ENCODE peak calls at places on chromosome 13, in ten cellular contexts. P is heart right ventricle; J is epithelial cell of esophagus; W is body of pancreas; O is GM06990; L is cardiac fibroblast; H is CD8-positive, alpha-beta T cell; M is endodermal cell; S is sigmoid colon; R is ascending aorta. E is an unnamed sample.

GRCh38 chr13:100798739-100799361 is 124.3 kb upstream of the TMTC4 start:
- DNase-seq in M (no peak), S (no peak), J (peak; percentile 54), O (no peak), W (no peak), L (no peak), R (no peak), H (no peak), P (no peak), E (no peak)

GRCh38 chr13:24626449-24626848 is 53.8 kb upstream of the ATP12A start:
- DNase-seq in J (no peak), H (peak; percentile 38), L (no peak), S (no peak), O (no peak), M (no peak), R (no peak), P (no peak), W (no peak), E (no peak)

GRCh38 chr13:33112745-33113144 is 96.5 kb downstream of the KL start:
- DNase-seq in H (no peak), O (no peak), S (no peak), W (no peak), L (no peak), R (no peak), P (no peak), J (no peak), M (no peak), E (peak; percentile 70)

GRCh38 chr13:73200432-73200831 is 141.6 kb downstream of the KLF5 start:
- DNase-seq in S (no peak), R (no peak), M (no peak), W (peak; percentile 49), H (no peak), O (no peak), P (no peak), L (peak; percentile 82), J (peak; percentile 47), E (peak; percentile 24)

GRCh38 chr13:98239156-98240076 is 62.3 kb upstream of the RNF113B start:
- DNase-seq in R (no peak), W (no peak), J (no peak), L (no peak), H (no peak), S (no peak), O (no peak), P (no peak), M (peak; percentile 65), E (no peak)

GRCh38 chr13:72149701-72150100 is 282.7 kb upstream of the DACH1 start:
- DNase-seq in H (no peak), P (no peak), L (no peak), S (no peak), R (no peak), J (no peak), O (no peak), W (peak; percentile 10), M (no peak), E (no peak)

GRCh38 chr13:112842343-112842856 is 126.6 kb upstream of the MCF2L start:
- DNase-seq in P (peak; percentile 61), L (peak; percentile 72), M (peak; percentile 68), J (no peak), W (peak; percentile 20), R (no peak), S (no peak), O (no peak), H (no peak), E (peak; percentile 57)

GRCh38 chr13:107650081-107650701 is 565.1 kb downstream of the LIG4 start:
- DNase-seq in M (peak; percentile 92), R (no peak), O (peak; percentile 7), W (peak; percentile 35), P (peak; percentile 19), H (peak; percentile 12), L (peak; percentile 64), J (peak; percentile 50), S (no peak), E (peak; percentile 67)

GRCh38 chr13:95564091-95564490 is 11.6 kb downstream of the CLDN10 start:
- DNase-seq in J (no peak), M (no peak), O (no peak), L (peak; percentile 39), R (no peak), S (no peak), W (no peak), P (no peak), H (no peak), E (peak; percentile 18)

GRCh38 chr13:43316997-43317396 is 293.6 kb downstream of the DNAJC15 start:
- DNase-seq in H (no peak), O (no peak), M (peak; percentile 50), L (peak; percentile 78), J (peak; percentile 25), R (no peak), P (peak; percentile 8), S (peak; percentile 72), W (peak; percentile 22), E (peak; percentile 71)

GRCh38 chr13:99509477-99509876 is 8.2 kb downstream of the TM9SF2 start:
- DNase-seq in M (no peak), R (no peak), H (no peak), L (no peak), W (no peak), S (no peak), J (no peak), O (no peak), P (no peak), E (no peak)

GRCh38 chr13:75530536-75530935 is 7.1 kb downstream of the COMMD6 start:
- DNase-seq in S (no peak), W (no peak), J (no peak), P (no peak), M (no peak), R (no peak), O (no peak), L (no peak), H (no peak), E (no peak)

GRCh38 chr13:105139380-105140285 is 1395.8 kb downstream of the EFNB2 start:
- DNase-seq in M (peak; percentile 59), S (peak; percentile 56), O (peak; percentile 69), R (no peak), P (peak; percentile 19), L (peak; percentile 34), J (no peak), W (peak; percentile 38), H (peak; percentile 67), E (peak; percentile 11)

GRCh38 chr13:91609353-91609752 is 210.9 kb downstream of the GPC5 start:
- DNase-seq in R (no peak), M (no peak), J (no peak), W (no peak), L (peak; percentile 47), S (no peak), H (no peak), P (no peak), O (no peak), E (peak; percentile 6)

GRCh38 chr13:85298387-85298924 is 500.8 kb downstream of the SLITRK6 start:
- DNase-seq in O (no peak), S (no peak), H (no peak), J (no peak), R (no peak), P (no peak), W (no peak), M (no peak), L (no peak), E (no peak)

GRCh38 chr13:65613004-65613403 is 1617.1 kb downstream of the PCDH9 start:
- DNase-seq in S (no peak), P (no peak), L (no peak), H (no peak), J (peak; percentile 4), O (no peak), W (no peak), M (peak; percentile 64), R (no peak), E (no peak)

GRCh38 chr13:72651196-72651595 is 76.2 kb downstream of the MZT1 start:
- DNase-seq in H (no peak), R (no peak), W (no peak), O (no peak), S (no peak), J (peak; percentile 38), L (no peak), M (no peak), P (no peak), E (no peak)

GRCh38 chr13:111911754-111912452 is 155.0 kb upstream of the SOX1 start:
- DNase-seq in M (no peak), L (no peak), H (peak; percentile 2), O (no peak), R (no peak), S (peak; percentile 19), J (no peak), W (no peak), P (no peak), E (no peak)

GRCh38 chr13:73903561-73903960 is 230.6 kb downstream of the KLF12 start:
- DNase-seq in O (no peak), J (no peak), M (peak; percentile 65), P (no peak), S (no peak), W (no peak), L (no peak), R (no peak), H (no peak), E (no peak)

DNA sequence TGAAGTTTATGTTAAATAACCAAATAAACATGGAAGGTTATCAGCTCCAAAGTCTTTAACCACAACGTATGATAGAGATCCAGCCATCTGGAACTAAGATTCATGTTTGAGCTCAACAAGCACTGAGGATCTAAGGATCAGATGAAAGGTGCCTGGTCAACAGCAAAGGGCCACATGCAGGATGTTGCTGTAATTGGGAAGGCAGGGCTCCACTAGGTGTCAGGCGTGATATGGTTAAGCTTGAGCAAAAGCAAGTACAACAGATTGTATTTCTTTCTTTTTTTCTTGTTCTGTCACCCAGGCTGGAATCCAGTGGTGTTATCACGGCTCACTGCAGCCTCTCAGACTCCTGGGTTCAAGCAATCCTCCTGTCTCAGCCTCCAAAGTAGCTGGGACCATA is 12.0 kb downstream of the EBPL start:
- DNase-seq in R (no peak), J (peak; percentile 28), M (peak; percentile 10), S (no peak), W (peak; percentile 26), P (no peak), H (no peak), L (peak; percentile 44), O (no peak), E (peak; percentile 31)
- TF ChIP-seq CTCF in R (no peak), J (peak; percentile 42), M (no peak), S (no peak), W (no peak), P (no peak), H (no peak), L (peak; percentile 8), O (peak; percentile 42), E (peak; percentile 33)

GRCh38 chr13:79780240-79780639 is 299.3 kb downstream of the NDFIP2 start:
- DNase-seq in W (no peak), P (no peak), O (no peak), S (no peak), M (no peak), R (no peak), J (peak; percentile 8), H (no peak), L (peak; percentile 32), E (peak; percentile 60)
- H3K4me3 ChIP-seq in W (no peak overlapping the region), P (no peak overlapping the region), O (no peak overlapping the region), S (no peak overlapping the region), M (no peak overlapping the region), R (peak overlapping the region; percentile 39), J (no peak overlapping the region), H (no peak overlapping the region), L (no peak overlapping the region), E (no peak overlapping the region)

GRCh38 chr13:67075239-67075638 is 154.9 kb downstream of the PCDH9 start:
- DNase-seq in S (no peak), P (no peak), O (no peak), H (no peak), J (no peak), R (no peak), L (peak; percentile 71), W (no peak), M (no peak), E (no peak)
- TF ChIP-seq CTCF in S (peak; percentile 6), P (no peak), O (no peak), H (no peak), J (no peak), R (no peak), L (peak; percentile 38), W (no peak), M (peak; percentile 60), E (peak; percentile 7)

GRCh38 chr13:30142502-30143211 is 164.7 kb downstream of the KATNAL1 start:
- DNase-seq in P (no peak), R (no peak), W (peak; percentile 66), S (peak; percentile 88), H (no peak), M (peak; percentile 71), J (peak; percentile 91), L (peak; percentile 88), O (peak; percentile 59), E (peak; percentile 98)
- H3K4me3 ChIP-seq in P (no peak overlapping the region), R (no peak overlapping the region), W (no peak overlapping the region), S (no peak overlapping the region), H (no peak overlapping the region), M (no peak overlapping the region), J (no peak overlapping the region), L (no peak overlapping the region), O (no peak overlapping the region), E (no peak overlapping the region)

E was measured in astrocyte of the spinal cord.